ENCODE peak calls at places on chromosomes 5 and 9, in four cellular contexts. K is bronchial epithelial cell, H is uterus, W is heart right ventricle. O is an unnamed sample.

GRCh38 chr9:69175488-69175872 is 1.4 kb downstream of the TJP2 start:
- DNase-seq in W (no peak), K (no peak), H (no peak), O (no peak)

GRCh38 chr5:151151793-151152192 is 5.8 kb downstream of the ANXA6 start:
- DNase-seq in K (no peak), H (no peak), W (no peak), O (no peak)

GRCh38 chr5:150440948-150441812 is 8.4 kb downstream of the RPS14 start:
- DNase-seq in H (no peak), W (no peak), K (no peak), O (no peak)

GRCh38 chr5:121019734-121020133 is 555.6 kb downstream of the PRR16 start:
- DNase-seq in H (no peak), K (no peak), W (no peak), O (no peak)

GRCh38 chr5:1298723-1299510 is 4.0 kb upstream of the TERT start:
- DNase-seq in H (no peak), K (no peak), W (no peak), O (no peak)

GRCh38 chr9:73269430-73270101 is 117.9 kb downstream of the ANXA1 start:
- DNase-seq in K (peak; percentile 60), H (no peak), W (no peak), O (no peak)

GRCh38 chr5:51159164-51159563 is 224.1 kb upstream of the ISL1 start:
- DNase-seq in H (no peak), W (no peak), K (no peak), O (no peak)

GRCh38 chr9:93048706-93049448 is 9.6 kb upstream of the SUSD3 start:
- DNase-seq in H (no peak), W (no peak), K (no peak), O (no peak)

GRCh38 chr5:52073993-52074689 is 690.9 kb downstream of the ISL1 start:
- DNase-seq in K (no peak), H (no peak), W (no peak), O (no peak)

GRCh38 chr9:89622933-89623861 is 18.4 kb downstream of the GADD45G start:
- DNase-seq in W (peak; percentile 46), K (no peak), H (no peak), O (no peak)

GRCh38 chr9:124774131-124774978 is 2.6 kb upstream of the OLFML2A start:
- DNase-seq in K (peak; percentile 59), H (peak; percentile 84), W (peak; percentile 86), O (no peak)

GRCh38 chr9:20550326-20550725 is 72.0 kb downstream of the MLLT3 start:
- DNase-seq in K (peak; percentile 21), W (no peak), H (no peak), O (no peak)

GRCh38 chr5:137498736-137499505 is at the start of gene SPOCK1:
- DNase-seq in W (peak; percentile 75), K (peak; percentile 47), H (peak; percentile 69), O (no peak)

GRCh38 chr9:128408963-128409431 is 11.7 kb upstream of the CERCAM start:
- DNase-seq in K (no peak), W (no peak), H (no peak), O (no peak)

GRCh38 chr5:163529698-163530097 is 24.3 kb downstream of the MAT2B start:
- DNase-seq in W (peak; percentile 41), H (no peak), K (no peak), O (no peak)

GRCh38 chr5:170923910-170924620 is 62.2 kb downstream of the RANBP17 start:
- DNase-seq in H (no peak), K (no peak), W (no peak), O (no peak)

GRCh38 chr9:87551692-87552303 is 54.1 kb downstream of the DAPK1 start:
- DNase-seq in H (no peak), W (no peak), K (no peak), O (no peak)

GRCh38 chr5:180340856-180341255 is 12.3 kb downstream of the GFPT2 start:
- DNase-seq in H (no peak), W (no peak), K (no peak), O (no peak)

GRCh38 chr9:136577941-136578619 is 32.2 kb upstream of the NOTCH1 start:
- DNase-seq in W (peak; percentile 12), K (no peak), H (no peak), O (no peak)

GRCh38 chr5:44808435-44809214 is at the start of gene MRPS30:
- DNase-seq in K (peak; percentile 99), H (peak; percentile 89), W (peak; percentile 77), O (peak; percentile 93)

GRCh38 chr9:114694719-114695269 is 12.8 kb upstream of the TEX48 start:
- DNase-seq in W (no peak), H (no peak), K (no peak), O (no peak)

GRCh38 chr9:4555251-4555650 is 65.0 kb downstream of the SLC1A1 start:
- DNase-seq in W (no peak), K (peak; percentile 13), H (no peak), O (no peak)

GRCh38 chr9:5566054-5566618 is 55.8 kb downstream of the PDCD1LG2 start:
- DNase-seq in W (no peak), H (no peak), K (peak; percentile 98), O (no peak)

GRCh38 chr5:132024789-132025402 is 13.4 kb upstream of the ACSL6 start:
- DNase-seq in K (no peak), W (no peak), H (no peak), O (no peak)

GRCh38 chr9:6897831-6898230 is 140.1 kb downstream of the KDM4C start:
- DNase-seq in H (no peak), W (no peak), K (no peak), O (no peak)

GRCh38 chr5:93886917-93887361 is 145.5 kb upstream of the POU5F2 start:
- DNase-seq in K (no peak), H (no peak), W (no peak), O (no peak)

DNA sequence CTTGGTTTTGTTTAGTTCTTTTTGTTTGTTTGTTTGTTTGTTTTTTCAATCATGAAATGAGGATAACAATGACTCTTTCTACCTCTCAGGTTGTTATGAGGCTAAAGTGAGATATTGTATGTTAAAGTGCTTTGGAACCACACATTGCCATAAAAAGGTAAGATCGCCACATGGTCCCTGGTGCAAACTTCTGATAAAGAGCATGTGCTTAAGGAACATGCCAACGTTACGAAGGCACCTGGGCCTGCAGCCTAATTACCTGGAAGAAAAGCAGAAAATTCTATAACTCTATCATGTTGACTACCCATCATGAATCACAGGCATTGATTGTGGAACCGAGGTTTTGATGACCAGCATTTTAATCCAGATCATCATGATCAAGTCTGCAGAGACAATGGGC is 151.8 kb downstream of the DROSHA start:
- DNase-seq in K (no peak), W (no peak), H (no peak), O (no peak)
- TF ChIP-seq CTCF in K (no peak), W (no peak), H (no peak), O (no peak)

GRCh38 chr5:73519531-73520283 is 21.5 kb downstream of the BTF3 start:
- DNase-seq in W (peak; percentile 13), K (peak; percentile 79), H (peak; percentile 54), O (no peak)
- H3K4me3 ChIP-seq in W (no peak overlapping the region), K (no peak overlapping the region), H (no peak overlapping the region), O (no peak overlapping the region)

DNA sequence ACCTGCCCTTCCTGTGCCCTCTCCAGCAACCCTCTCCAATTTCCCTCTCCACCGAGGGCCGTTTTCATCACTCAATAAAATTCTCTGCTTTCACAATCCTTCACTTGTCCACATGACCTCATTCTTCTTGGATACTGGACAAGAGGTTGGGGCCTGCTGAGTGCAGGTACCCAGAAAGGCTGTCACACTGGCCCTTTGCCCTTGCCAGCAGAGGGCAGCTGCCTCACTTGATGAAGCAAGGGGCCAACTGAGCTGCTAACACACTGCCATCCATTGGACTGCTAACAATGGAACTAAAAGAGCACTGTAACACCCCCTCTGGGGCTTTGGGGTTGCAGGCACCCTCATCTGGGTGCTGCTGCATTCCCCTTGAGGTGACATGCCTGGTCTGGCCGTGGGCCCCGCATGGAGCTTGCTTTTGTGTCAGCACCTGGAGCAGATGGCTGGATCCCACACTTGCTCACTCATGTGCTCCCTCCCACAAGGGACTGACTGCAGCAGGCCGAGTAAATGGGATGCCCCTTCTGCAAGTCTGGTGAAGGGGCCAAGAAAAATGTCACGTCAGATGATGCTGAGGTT is 308.1 kb upstream of the ADCY2 start:
- DNase-seq in K (no peak), W (no peak), H (no peak), O (no peak)
- TF ChIP-seq CTCF in K (peak; percentile 29), W (no peak), H (no peak), O (no peak)

GRCh38 chr9:297795-298119 is 83.1 kb downstream of the DOCK8 start:
- DNase-seq in W (no peak), K (no peak), H (no peak), O (no peak)

GRCh38 chr9:292915-293314 is 78.2 kb downstream of the DOCK8 start:
- DNase-seq in H (no peak), W (no peak), K (no peak), O (no peak)

GRCh38 chr9:297104-297794 is 82.6 kb downstream of the DOCK8 start:
- DNase-seq in H (no peak), W (peak; percentile 12), K (peak; percentile 69), O (no peak)
- H3K4me3 ChIP-seq in H (no peak overlapping the region), W (no peak overlapping the region), K (no peak overlapping the region), O (no peak overlapping the region)

DNA sequence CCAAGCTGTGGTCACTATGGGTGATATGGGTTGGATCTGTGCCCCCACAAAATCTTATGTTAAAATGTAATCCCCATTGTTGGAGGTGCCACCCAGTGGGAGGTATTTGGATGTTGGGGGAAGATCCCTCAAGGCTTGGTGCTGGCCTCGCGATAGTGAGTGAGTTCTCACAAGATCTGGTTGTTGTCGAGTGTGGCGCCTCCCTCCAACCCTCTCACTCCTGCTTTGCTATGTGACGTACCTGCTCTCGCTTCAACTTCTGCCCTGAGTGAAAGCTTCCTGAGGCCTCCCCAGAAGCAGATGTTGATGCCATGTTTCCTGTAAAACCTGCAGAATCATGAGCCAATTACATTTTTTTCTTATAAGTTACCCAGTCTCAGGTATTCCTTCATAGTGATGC is 35.5 kb downstream of the UGT3A2 start:
- DNase-seq in K (no peak), W (no peak), H (no peak), O (no peak)
- TF ChIP-seq CTCF in K (no peak), W (no peak), H (no peak), O (no peak)

GRCh38 chr5:37838152-37838932 is 1.5 kb downstream of the GDNF start:
- DNase-seq in H (peak; percentile 18), W (no peak), K (no peak), O (no peak)

GRCh38 chr5:37840036-37840909 is at the start of gene GDNF:
- DNase-seq in K (no peak), H (peak; percentile 36), W (peak; percentile 43), O (no peak)

GRCh38 chr5:37837101-37838032 is 2.5 kb downstream of the GDNF start:
- DNase-seq in K (peak; percentile 51), H (peak; percentile 80), W (peak; percentile 79), O (no peak)

GRCh38 chr5:37839441-37840035 is 303 bp downstream of the GDNF start:
- DNase-seq in H (peak; percentile 50), K (no peak), W (peak; percentile 46), O (no peak)

GRCh38 chr5:37838933-37839341 is 904 bp downstream of the GDNF start:
- DNase-seq in K (no peak), H (no peak), W (no peak), O (no peak)
- H3K4me3 ChIP-seq in K (no peak overlapping the region), H (peak overlapping the region; percentile 46), W (peak overlapping the region; percentile 43), O (peak overlapping the region; percentile 68)

GRCh38 chr9:38432922-38433510 is 8.8 kb upstream of the IGFBPL1 start:
- DNase-seq in K (peak; percentile 47), W (no peak), H (no peak), O (no peak)
- TF ChIP-seq CTCF in K (peak; percentile 40), W (peak; percentile 61), H (peak; percentile 49), O (peak; percentile 43)

O was measured in AG04449.